ENCODE peak calls at places on chromosome 19, in five cellular contexts. One of them, this sample, is unnamed.

GRCh38 chr19:15210323-15210774 is 9.6 kb upstream of the NOTCH3 start:
- DNase-seq in A549: peak
- DNase-seq in stomach: no peak
- DNase-seq in activated CD4-positive, alpha-beta T cell treated with anti-CD3 and anti-CD28 coated beads, Interleukin-2, amount 10 ng/mL, durations not matched to agents 7 days and 5 days: no peak
- DNase-seq in Calu3: peak
- DNase-seq in this sample: peak

GRCh38 chr19:16288544-16288943 is 36.1 kb upstream of the KLF2 start:
- DNase-seq in A549: no peak
- DNase-seq in stomach: no peak
- DNase-seq in activated CD4-positive, alpha-beta T cell treated with anti-CD3 and anti-CD28 coated beads, Interleukin-2, amount 10 ng/mL, durations not matched to agents 7 days and 5 days: peak
- DNase-seq in Calu3: no peak
- DNase-seq in this sample: no peak

GRCh38 chr19:48121909-48122371 is 11.3 kb upstream of the PLA2G4C start:
- DNase-seq in A549: no peak
- DNase-seq in stomach: no peak
- DNase-seq in activated CD4-positive, alpha-beta T cell treated with anti-CD3 and anti-CD28 coated beads, Interleukin-2, amount 10 ng/mL, durations not matched to agents 7 days and 5 days: no peak
- DNase-seq in Calu3: no peak
- DNase-seq in this sample: no peak

GRCh38 chr19:30070970-30071632 is 129.1 kb downstream of the URI1 start:
- DNase-seq in A549: no peak
- DNase-seq in stomach: no peak
- DNase-seq in activated CD4-positive, alpha-beta T cell treated with anti-CD3 and anti-CD28 coated beads, Interleukin-2, amount 10 ng/mL, durations not matched to agents 7 days and 5 days: no peak
- DNase-seq in Calu3: no peak
- DNase-seq in this sample: no peak

GRCh38 chr19:45463241-45463640 is 4.6 kb upstream of the FOSB start:
- DNase-seq in A549: no peak
- DNase-seq in stomach: no peak
- DNase-seq in activated CD4-positive, alpha-beta T cell treated with anti-CD3 and anti-CD28 coated beads, Interleukin-2, amount 10 ng/mL, durations not matched to agents 7 days and 5 days: no peak
- DNase-seq in Calu3: no peak
- DNase-seq in this sample: no peak

GRCh38 chr19:10929402-10929794 is 787 bp downstream of the TIMM29 start:
- DNase-seq in A549: no peak
- DNase-seq in stomach: no peak
- DNase-seq in activated CD4-positive, alpha-beta T cell treated with anti-CD3 and anti-CD28 coated beads, Interleukin-2, amount 10 ng/mL, durations not matched to agents 7 days and 5 days: no peak
- DNase-seq in Calu3: no peak
- DNase-seq in this sample: no peak

GRCh38 chr19:5772416-5772815 is 12.1 kb downstream of the PRR22 start:
- DNase-seq in A549: no peak
- DNase-seq in stomach: no peak
- DNase-seq in activated CD4-positive, alpha-beta T cell treated with anti-CD3 and anti-CD28 coated beads, Interleukin-2, amount 10 ng/mL, durations not matched to agents 7 days and 5 days: no peak
- DNase-seq in Calu3: no peak
- DNase-seq in this sample: no peak

GRCh38 chr19:8413593-8413923 is 453 bp downstream of the MARCHF2 start:
- DNase-seq in A549: no peak
- DNase-seq in stomach: no peak
- DNase-seq in activated CD4-positive, alpha-beta T cell treated with anti-CD3 and anti-CD28 coated beads, Interleukin-2, amount 10 ng/mL, durations not matched to agents 7 days and 5 days: peak
- DNase-seq in Calu3: no peak
- DNase-seq in this sample: no peak

GRCh38 chr19:28956421-28956820 is 256.5 kb downstream of the UQCRFS1 start:
- DNase-seq in A549: no peak
- DNase-seq in stomach: no peak
- DNase-seq in activated CD4-positive, alpha-beta T cell treated with anti-CD3 and anti-CD28 coated beads, Interleukin-2, amount 10 ng/mL, durations not matched to agents 7 days and 5 days: no peak
- DNase-seq in Calu3: no peak
- DNase-seq in this sample: no peak

GRCh38 chr19:325937-326565 is 18.5 kb downstream of the MIER2 start:
- DNase-seq in A549: no peak
- DNase-seq in stomach: no peak
- DNase-seq in activated CD4-positive, alpha-beta T cell treated with anti-CD3 and anti-CD28 coated beads, Interleukin-2, amount 10 ng/mL, durations not matched to agents 7 days and 5 days: no peak
- DNase-seq in Calu3: no peak
- DNase-seq in this sample: no peak

GRCh38 chr19:45117666-45118065 is 24.7 kb downstream of the PPP1R37 start:
- DNase-seq in A549: no peak
- DNase-seq in stomach: no peak
- DNase-seq in activated CD4-positive, alpha-beta T cell treated with anti-CD3 and anti-CD28 coated beads, Interleukin-2, amount 10 ng/mL, durations not matched to agents 7 days and 5 days: no peak
- DNase-seq in Calu3: no peak
- DNase-seq in this sample: no peak

GRCh38 chr19:3867971-3868769 is 668 bp downstream of the ZFR2 start:
- DNase-seq in A549: no peak
- DNase-seq in stomach: no peak
- DNase-seq in activated CD4-positive, alpha-beta T cell treated with anti-CD3 and anti-CD28 coated beads, Interleukin-2, amount 10 ng/mL, durations not matched to agents 7 days and 5 days: no peak
- DNase-seq in Calu3: no peak
- DNase-seq in this sample: no peak

GRCh38 chr19:4379383-4380253 is 20.7 kb downstream of the SH3GL1 start:
- DNase-seq in A549: peak
- DNase-seq in stomach: peak
- DNase-seq in activated CD4-positive, alpha-beta T cell treated with anti-CD3 and anti-CD28 coated beads, Interleukin-2, amount 10 ng/mL, durations not matched to agents 7 days and 5 days: no peak
- DNase-seq in Calu3: peak
- DNase-seq in this sample: peak

GRCh38 chr19:1566392-1567115 is 1.6 kb downstream of the MEX3D start:
- DNase-seq in A549: peak
- DNase-seq in stomach: peak
- DNase-seq in activated CD4-positive, alpha-beta T cell treated with anti-CD3 and anti-CD28 coated beads, Interleukin-2, amount 10 ng/mL, durations not matched to agents 7 days and 5 days: no peak
- DNase-seq in Calu3: peak
- DNase-seq in this sample: peak

GRCh38 chr19:5157186-5157585 is 183.4 kb downstream of the PTPRS start:
- DNase-seq in A549: no peak
- DNase-seq in stomach: no peak
- DNase-seq in activated CD4-positive, alpha-beta T cell treated with anti-CD3 and anti-CD28 coated beads, Interleukin-2, amount 10 ng/mL, durations not matched to agents 7 days and 5 days: no peak
- DNase-seq in Calu3: no peak
- DNase-seq in this sample: no peak

GRCh38 chr19:51366999-51367564 is 894 bp upstream of the ETFB start:
- DNase-seq in A549: no peak
- DNase-seq in stomach: peak
- DNase-seq in activated CD4-positive, alpha-beta T cell treated with anti-CD3 and anti-CD28 coated beads, Interleukin-2, amount 10 ng/mL, durations not matched to agents 7 days and 5 days: peak
- DNase-seq in Calu3: peak
- DNase-seq in this sample: peak